ENCODE peak calls at places on chromosome 22, in eight cellular contexts. M is IMR-90, Y is tibial nerve, U is esophagus squamous epithelium, J is PC-9, P is adrenal gland, D is aorta, I is HAP-1. B is an unnamed sample. For H3K4me1, the result is how much of the 10 kb centered on the place peaks cover.

GRCh38 chr22:17159504-17159951 is 451 bp upstream of the HDHD5 start:
- DNase-seq in M (peak), Y (peak), U (no peak), J (peak), P (peak), D (peak), I (no peak), B (peak)

GRCh38 chr22:49588739-49589138 is 238.9 kb downstream of the BRD1 start:
- DNase-seq in M (no peak), Y (no peak), U (no peak), J (no peak), P (no peak), D (peak), I (no peak), B (no peak)

GRCh38 chr22:49046546-49047305 is 780.9 kb downstream of the BRD1 start:
- DNase-seq in M (no peak), Y (no peak), U (no peak), J (no peak), P (no peak), D (peak), I (peak), B (no peak)

GRCh38 chr22:45564349-45565030 is 61.8 kb downstream of the FBLN1 start:
- DNase-seq in M (no peak), Y (no peak), U (no peak), J (no peak), P (no peak), D (no peak), I (no peak), B (no peak)

GRCh38 chr22:17851754-17852153 is 77.5 kb upstream of the BID start:
- DNase-seq in M (no peak), Y (no peak), U (no peak), J (no peak), P (no peak), D (no peak), I (no peak), B (no peak)

GRCh38 chr22:41862160-41862529 is 29.2 kb downstream of the SREBF2 start:
- DNase-seq in M (peak), Y (no peak), U (no peak), J (peak), P (no peak), D (no peak), I (no peak), B (no peak)

GRCh38 chr22:37354271-37355069 is 72.2 kb downstream of the CYTH4 start:
- DNase-seq in M (no peak), Y (no peak), U (no peak), J (peak), P (no peak), D (no peak), I (no peak), B (no peak)

GRCh38 chr22:37283393-37283937 is 1.2 kb downstream of the CYTH4 start:
- DNase-seq in M (no peak), Y (no peak), U (no peak), J (no peak), P (no peak), D (no peak), I (no peak), B (no peak)

GRCh38 chr22:42387631-42388030 is 44.6 kb downstream of the NFAM1 start:
- DNase-seq in M (no peak), Y (no peak), U (no peak), J (no peak), P (no peak), D (no peak), I (no peak), B (no peak)

GRCh38 chr22:46746192-46746591 is 8.1 kb upstream of the CERK start:
- DNase-seq in M (no peak), Y (no peak), U (no peak), J (no peak), P (no peak), D (no peak), I (no peak), B (no peak)

GRCh38 chr22:46748948-46749681 is 11.1 kb upstream of the CERK start:
- DNase-seq in M (peak), Y (no peak), U (no peak), J (peak), P (no peak), D (no peak), I (no peak), B (no peak)

GRCh38 chr22:46746620-46747019 is 8.6 kb upstream of the CERK start:
- DNase-seq in M (no peak), Y (no peak), U (no peak), J (no peak), P (no peak), D (no peak), I (no peak), B (no peak)

GRCh38 chr22:46748206-46748947 is 10.3 kb upstream of the CERK start:
- DNase-seq in M (no peak), Y (no peak), U (no peak), J (no peak), P (no peak), D (no peak), I (no peak), B (no peak)

DNA sequence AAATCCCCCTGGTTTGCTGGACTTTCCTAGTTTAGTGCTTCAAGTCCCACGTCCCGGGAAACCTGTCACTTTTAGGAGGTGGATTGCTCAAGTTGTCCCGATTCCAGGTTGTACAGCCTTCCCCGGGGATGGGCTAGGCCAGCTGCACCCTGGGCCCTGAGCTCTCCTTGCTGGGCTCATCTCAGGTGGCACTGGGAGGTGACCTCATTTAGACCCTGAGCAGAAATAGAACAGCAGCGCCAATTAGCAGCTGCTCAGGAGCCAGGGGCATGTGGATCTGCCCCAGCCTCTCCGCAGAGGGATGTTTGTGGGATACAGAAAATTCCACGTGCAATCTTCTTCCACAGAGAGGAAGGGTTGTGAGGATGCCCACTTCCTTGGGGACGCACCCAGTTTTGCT is 9.6 kb upstream of the CERK start:
- DNase-seq in M (no peak), Y (no peak), U (no peak), J (no peak), P (no peak), D (no peak), I (no peak), B (no peak)
- H3K4me1 ChIP-seq in M (under half), Y (under half), U (under half), J (half or more), P (under half), D (under half), I (under half), B (under half)

GRCh38 chr22:26550498-26551033 is 38.3 kb upstream of the TFIP11 start:
- DNase-seq in M (peak), Y (no peak), U (no peak), J (no peak), P (peak), D (peak), I (no peak), B (no peak)

GRCh38 chr22:26549902-26550497 is 37.7 kb upstream of the TFIP11 start:
- DNase-seq in M (no peak), Y (no peak), U (no peak), J (no peak), P (no peak), D (no peak), I (no peak), B (no peak)

GRCh38 chr22:26553056-26553752 is 36.7 kb downstream of the TPST2 start:
- DNase-seq in M (peak), Y (no peak), U (no peak), J (no peak), P (no peak), D (no peak), I (no peak), B (peak)

GRCh38 chr22:26552466-26552865 is 37.5 kb downstream of the TPST2 start:
- DNase-seq in M (peak), Y (no peak), U (no peak), J (no peak), P (no peak), D (no peak), I (no peak), B (no peak)

DNA sequence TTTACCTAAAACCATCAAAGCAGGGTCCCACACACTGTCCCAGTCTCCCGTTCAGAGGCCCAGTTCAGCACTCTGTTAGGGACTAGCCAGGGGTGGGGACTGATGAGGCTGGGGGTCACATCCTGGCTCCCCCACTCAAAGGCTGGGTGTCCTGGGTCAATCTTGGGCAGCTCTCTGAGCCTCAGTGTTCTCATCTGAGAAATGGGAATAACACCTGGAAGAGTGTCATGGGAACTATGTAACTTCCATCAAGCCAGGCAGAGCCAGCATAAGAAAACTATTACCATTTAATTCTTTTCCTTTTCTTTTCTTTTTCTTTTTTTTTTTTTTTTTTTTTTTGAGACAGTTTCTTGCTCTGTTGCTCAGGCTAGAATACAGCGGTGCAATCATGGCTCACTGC is 38.4 kb downstream of the TPST2 start:
- DNase-seq in M (no peak), Y (no peak), U (no peak), J (no peak), P (no peak), D (no peak), I (no peak), B (no peak)
- H3K4me1 ChIP-seq in M (under half), Y (under half), U (under half), J (under half), P (under half), D (under half), I (under half), B (under half)

GRCh38 chr22:35913925-35914324 is 114.7 kb downstream of the RBFOX2 start:
- DNase-seq in M (no peak), Y (no peak), U (no peak), J (no peak), P (no peak), D (no peak), I (no peak), B (no peak)

GRCh38 chr22:35915477-35916013 is 113.1 kb downstream of the RBFOX2 start:
- DNase-seq in M (peak), Y (no peak), U (no peak), J (no peak), P (no peak), D (no peak), I (peak), B (peak)

GRCh38 chr22:35914665-35915476 is 113.8 kb downstream of the RBFOX2 start:
- DNase-seq in M (peak), Y (peak), U (no peak), J (peak), P (peak), D (no peak), I (peak), B (peak)

GRCh38 chr22:35912668-35913067 is 116.0 kb downstream of the RBFOX2 start:
- DNase-seq in M (no peak), Y (no peak), U (no peak), J (no peak), P (no peak), D (no peak), I (no peak), B (no peak)

DNA sequence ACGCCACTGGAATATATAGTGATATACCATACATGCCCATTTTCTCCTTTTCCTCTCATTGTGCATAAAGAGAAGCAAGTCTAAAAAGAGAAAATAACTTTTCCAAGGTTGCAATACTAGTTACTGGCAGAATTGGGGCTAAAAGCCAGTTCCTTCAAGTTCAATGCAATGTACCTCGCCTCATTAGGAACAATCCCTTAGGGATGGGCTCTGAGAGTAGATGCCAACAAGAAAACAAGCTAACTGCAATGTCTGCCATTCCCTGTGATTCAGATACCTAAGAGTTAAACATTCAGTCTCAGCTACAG is 114.3 kb downstream of the RBFOX2 start:
- DNase-seq in M (no peak), Y (no peak), U (no peak), J (no peak), P (no peak), D (no peak), I (no peak), B (no peak)
- H3K4me1 ChIP-seq in M (under half), Y (under half), U (under half), J (half or more), P (under half), D (under half), I (under half), B (under half)

GRCh38 chr22:20242393-20243175 is 25.5 kb downstream of the RTN4R start:
- DNase-seq in M (no peak), Y (no peak), U (no peak), J (no peak), P (no peak), D (no peak), I (no peak), B (no peak)

GRCh38 chr22:20244250-20244648 is 23.9 kb downstream of the RTN4R start:
- DNase-seq in M (no peak), Y (no peak), U (no peak), J (no peak), P (no peak), D (no peak), I (no peak), B (no peak)

GRCh38 chr22:20243545-20244249 is 24.4 kb downstream of the RTN4R start:
- DNase-seq in M (peak), Y (no peak), U (no peak), J (no peak), P (peak), D (peak), I (peak), B (peak)

GRCh38 chr22:20241579-20242392 is 26.3 kb downstream of the RTN4R start:
- DNase-seq in M (no peak), Y (no peak), U (no peak), J (no peak), P (no peak), D (no peak), I (no peak), B (no peak)

GRCh38 chr22:20243176-20243544 is 25.0 kb downstream of the RTN4R start:
- DNase-seq in M (no peak), Y (no peak), U (no peak), J (no peak), P (no peak), D (no peak), I (no peak), B (no peak)
- H3K4me1 ChIP-seq in M (under half), Y (under half), U (under half), J (under half), P (under half), D (under half), I (under half), B (under half)

GRCh38 chr22:23110922-23111527 is 30.8 kb downstream of the RSPH14 start:
- DNase-seq in M (no peak), Y (no peak), U (no peak), J (no peak), P (no peak), D (no peak), I (no peak), B (peak)
- H3K4me1 ChIP-seq in M (under half), Y (under half), U (under half), J (under half), P (under half), D (under half), I (under half), B (under half)

DNA sequence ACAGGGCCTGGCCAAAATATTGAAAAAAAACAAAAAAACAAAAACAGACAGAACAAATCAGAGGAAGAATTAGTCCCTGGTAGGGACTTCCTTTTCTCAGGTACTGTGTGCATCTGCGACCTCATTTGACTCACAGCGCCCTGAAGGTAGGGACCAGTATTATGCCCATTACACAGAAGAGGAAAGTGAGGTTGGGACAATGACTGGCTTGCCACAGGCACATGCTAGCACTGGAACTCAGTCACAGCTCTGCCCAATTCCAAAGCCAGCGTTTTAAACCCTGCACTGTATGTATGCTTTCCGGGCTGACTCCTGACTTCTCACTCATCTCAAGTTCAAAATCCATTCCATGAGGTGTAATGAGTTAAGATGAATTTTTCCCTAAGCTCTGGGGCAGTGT is 3.3 kb downstream of the SEC14L4 start:
- DNase-seq in M (no peak), Y (no peak), U (no peak), J (no peak), P (no peak), D (no peak), I (no peak), B (no peak)
- H3K4me1 ChIP-seq in M (under half), Y (under half), U (under half), J (under half), P (under half), D (under half), I (under half), B (under half)

DNA sequence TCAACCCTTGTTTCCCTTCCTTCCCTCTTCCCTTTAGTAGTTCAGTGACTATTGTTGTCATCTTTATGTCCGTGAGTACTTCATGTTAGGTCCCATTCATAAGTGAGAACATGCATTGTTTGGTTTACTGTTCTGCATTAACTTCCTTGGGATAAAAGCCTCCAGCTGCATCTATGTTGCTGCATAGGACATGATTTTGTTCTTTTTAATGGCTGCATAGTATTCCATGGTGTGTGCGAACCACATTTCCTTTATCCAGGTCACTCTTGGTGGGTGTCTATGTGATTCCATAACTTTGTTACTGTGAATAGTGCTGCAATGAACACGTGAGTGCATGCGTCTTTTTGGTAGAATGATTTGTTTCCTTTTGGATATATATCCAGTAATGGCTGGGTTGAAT is 163.3 kb downstream of the FBXO7 start:
- DNase-seq in M (no peak), Y (no peak), U (no peak), J (no peak), P (no peak), D (no peak), I (no peak), B (no peak)
- H3K4me1 ChIP-seq in M (under half), Y (under half), U (under half), J (under half), P (under half), D (under half), I (under half), B (under half)

GRCh38 chr22:19990188-19990587 is 26.4 kb downstream of the ARVCF start:
- DNase-seq in M (no peak), Y (no peak), U (no peak), J (no peak), P (no peak), D (peak), I (no peak), B (no peak)
- H3K4me1 ChIP-seq in M (under half), Y (under half), U (under half), J (under half), P (under half), D (under half), I (under half), B (under half)

B was measured in foreskin keratinocyte.